ENCODE peak calls at places on chromosomes 2 and 18, in nine cellular contexts. A is testis, X is colonic mucosa, V is PC-3, S is mesenchymal stem cell, I is ovary, N is hepatocyte, W is Panc1, C is mammary epithelial cell. E is an unnamed sample.

GRCh38 chr18:45957100-45957499 is 10.0 kb downstream of the EPG5 start:
- DNase-seq in A (no peak), V (no peak), N (no peak), I (no peak), S (no peak), X (no peak), W (no peak), C (no peak), E (no peak)

GRCh38 chr2:3101016-3101703 is 276.5 kb downstream of the EIPR1 start:
- DNase-seq in C (no peak), W (no peak), I (no peak), V (no peak), X (no peak), A (no peak), S (no peak), N (no peak), E (no peak)

GRCh38 chr2:196823750-196824149 is 14.6 kb upstream of the C2orf66 start:
- DNase-seq in N (peak), C (peak), W (peak), I (no peak), A (no peak), S (peak), V (peak), X (no peak), E (no peak)

GRCh38 chr2:237922641-237923361 is 44.0 kb upstream of the UBE2F start:
- DNase-seq in I (no peak), N (peak), W (no peak), S (no peak), X (no peak), V (peak), A (no peak), C (peak), E (peak)

GRCh38 chr2:16813593-16813992 is 148.0 kb upstream of the CYRIA start:
- DNase-seq in A (no peak), X (no peak), I (no peak), N (no peak), V (no peak), S (no peak), W (no peak), C (no peak), E (no peak)

GRCh38 chr2:216082805-216083204 is 1.1 kb downstream of the TMEM169 start:
- DNase-seq in N (no peak), I (no peak), W (no peak), A (no peak), V (no peak), X (no peak), S (no peak), C (no peak), E (no peak)

GRCh38 chr2:46679761-46680160 is 200.4 kb downstream of the TMEM247 start:
- DNase-seq in N (no peak), S (no peak), X (no peak), V (no peak), I (no peak), C (no peak), A (no peak), W (no peak), E (no peak)

GRCh38 chr2:232420463-232421188 is 14.0 kb downstream of the ALPG start:
- DNase-seq in W (no peak), C (peak), X (peak), S (peak), A (no peak), I (no peak), V (peak), N (peak), E (no peak)

DNA sequence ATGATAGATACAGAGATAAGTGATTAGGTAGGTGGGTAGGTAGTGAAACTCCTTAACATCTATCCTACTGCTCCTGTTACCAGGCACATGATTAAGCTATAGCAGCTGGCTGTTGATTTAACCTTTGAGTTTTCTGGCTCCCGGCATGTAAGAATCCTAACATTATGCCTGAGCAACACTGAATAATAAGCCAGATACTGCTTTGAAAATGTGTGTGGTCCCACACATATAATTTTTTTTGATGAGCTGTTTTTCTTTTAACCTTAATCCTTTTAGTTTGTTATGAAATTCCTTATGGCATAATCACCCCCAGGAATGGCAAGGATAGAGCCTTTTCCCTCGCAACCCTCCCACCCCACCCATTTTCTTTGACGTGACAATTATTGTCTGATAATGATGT is 104.2 kb upstream of the NEUROD1 start:
- DNase-seq in X (no peak), A (no peak), I (no peak), W (no peak), S (peak), C (peak), V (peak), N (no peak), E (no peak)
- H3K27ac ChIP-seq in X (peak), A (no peak), I (no peak), W (peak), S (peak), C (peak), V (peak), N (peak), E (peak)

DNA sequence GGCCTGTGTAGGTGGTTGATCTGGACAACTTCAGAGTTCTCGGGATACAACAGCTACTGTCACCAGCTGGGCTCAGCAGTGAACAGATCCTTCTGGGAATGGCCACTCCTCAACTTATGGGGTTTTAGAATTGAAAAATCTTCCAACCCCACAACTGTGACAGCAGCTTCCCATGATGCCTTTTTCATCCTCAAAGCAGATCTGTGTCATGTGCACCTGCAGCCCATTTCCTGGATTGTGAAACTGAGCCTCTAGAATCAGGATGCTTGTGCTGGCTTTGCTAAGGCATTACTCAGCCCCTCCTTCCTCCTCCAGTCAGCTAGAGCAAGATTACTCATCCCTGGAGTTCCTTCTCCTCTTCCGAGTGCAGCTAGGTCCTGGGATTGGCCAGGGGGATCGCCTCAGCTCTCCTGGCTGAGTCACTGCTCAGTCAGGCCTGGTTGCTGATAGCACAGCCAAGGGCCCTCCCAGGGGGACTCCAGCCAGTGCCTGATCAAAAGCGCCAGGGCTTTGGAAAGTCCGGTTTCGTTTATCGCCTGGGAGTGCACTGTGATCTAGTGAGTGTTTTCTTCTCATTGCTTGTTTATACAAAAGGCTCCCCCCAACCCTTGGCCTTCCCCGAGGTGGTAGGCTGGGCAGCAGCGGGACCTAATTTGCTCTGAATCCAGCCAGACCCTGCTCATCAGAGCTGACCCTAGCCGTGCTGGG is 2.4 kb upstream of the LPIN1 start:
- DNase-seq in W (peak), V (peak), X (peak), A (peak), N (peak), C (peak), S (peak), I (peak), E (peak)
- H3K27ac ChIP-seq in W (peak), V (peak), X (peak), A (peak), N (peak), C (peak), S (peak), I (peak), E (peak)

GRCh38 chr2:202118168-202118567 is 45.1 kb downstream of the KIAA2012 start:
- DNase-seq in C (no peak), N (no peak), X (no peak), I (no peak), V (no peak), S (no peak), W (no peak), A (no peak), E (no peak)

GRCh38 chr2:202114798-202115197 is 41.7 kb downstream of the KIAA2012 start:
- DNase-seq in I (no peak), X (no peak), W (no peak), A (no peak), V (no peak), C (no peak), N (no peak), S (peak), E (no peak)

GRCh38 chr2:202116686-202117085 is 43.6 kb downstream of the KIAA2012 start:
- DNase-seq in S (no peak), A (no peak), X (no peak), C (no peak), N (no peak), V (no peak), W (no peak), I (no peak), E (no peak)

GRCh38 chr2:202113571-202114142 is 40.6 kb downstream of the KIAA2012 start:
- DNase-seq in A (no peak), C (peak), N (no peak), X (no peak), W (no peak), S (no peak), I (no peak), V (peak), E (no peak)

GRCh38 chr2:202115385-202116060 is 42.5 kb downstream of the KIAA2012 start:
- DNase-seq in W (no peak), S (peak), I (no peak), V (peak), A (no peak), X (no peak), N (no peak), C (peak), E (no peak)
- H3K27ac ChIP-seq in W (no peak), S (peak), I (no peak), V (peak), A (no peak), X (peak), N (peak), C (no peak), E (no peak)

GRCh38 chr2:227661019-227661726 is 5.4 kb upstream of the SCYGR5 start:
- DNase-seq in S (no peak), A (no peak), C (no peak), V (no peak), X (no peak), N (peak), W (no peak), I (no peak), E (no peak)

GRCh38 chr2:227655454-227655853 is 11.2 kb upstream of the SCYGR5 start:
- DNase-seq in S (peak), V (peak), X (no peak), C (peak), I (no peak), W (peak), N (peak), A (no peak), E (peak)

GRCh38 chr2:227661827-227662226 is 4.8 kb upstream of the SCYGR5 start:
- DNase-seq in S (no peak), X (no peak), A (no peak), I (no peak), C (no peak), N (no peak), V (no peak), W (no peak), E (no peak)

GRCh38 chr2:227653419-227653818 is 13.2 kb upstream of the SCYGR5 start:
- DNase-seq in N (peak), X (no peak), C (peak), I (no peak), V (no peak), W (no peak), S (peak), A (no peak), E (no peak)

DNA sequence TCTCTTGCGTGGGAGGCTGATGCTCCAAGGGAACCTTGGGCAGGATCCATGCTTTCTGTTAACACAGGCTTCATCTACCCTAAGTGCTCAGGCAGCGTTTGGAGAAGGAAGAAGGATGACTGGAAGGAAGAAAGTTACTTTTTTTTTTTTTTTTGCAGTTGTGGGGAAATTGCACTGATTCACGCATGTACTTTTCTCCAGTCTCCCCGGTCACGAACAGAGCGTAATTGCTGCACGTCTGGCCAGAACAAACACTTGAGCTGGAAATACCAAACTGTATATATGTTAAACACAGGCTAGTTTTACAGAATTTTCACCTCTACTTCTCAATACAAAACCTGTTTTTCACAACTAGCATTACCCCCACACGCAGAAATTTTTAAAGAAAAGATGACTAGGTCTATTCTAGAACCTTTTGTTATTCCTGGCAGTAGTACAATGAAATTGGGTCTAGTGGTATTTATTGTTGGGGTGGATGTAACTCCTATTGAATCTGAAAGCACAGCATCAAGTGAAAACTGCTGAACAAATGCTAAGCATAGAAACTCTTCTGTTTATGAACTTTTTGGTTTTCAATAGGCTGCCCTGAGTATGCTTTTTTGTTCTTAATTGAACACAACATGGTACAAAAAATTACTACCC is 9.3 kb upstream of the SCYGR5 start:
- DNase-seq in V (no peak), W (no peak), I (no peak), C (no peak), X (no peak), N (peak), S (peak), A (no peak), E (no peak)
- H3K27ac ChIP-seq in V (no peak), W (no peak), I (no peak), C (no peak), X (no peak), N (peak), S (no peak), A (no peak), E (no peak)

GRCh38 chr2:33077316-33077715 is 130.6 kb downstream of the LTBP1 start:
- DNase-seq in V (no peak), N (no peak), A (no peak), I (no peak), X (no peak), C (no peak), W (no peak), S (no peak), E (no peak)
- H3K27ac ChIP-seq in V (no peak), N (no peak), A (no peak), I (no peak), X (no peak), C (no peak), W (no peak), S (no peak), E (no peak)

DNA sequence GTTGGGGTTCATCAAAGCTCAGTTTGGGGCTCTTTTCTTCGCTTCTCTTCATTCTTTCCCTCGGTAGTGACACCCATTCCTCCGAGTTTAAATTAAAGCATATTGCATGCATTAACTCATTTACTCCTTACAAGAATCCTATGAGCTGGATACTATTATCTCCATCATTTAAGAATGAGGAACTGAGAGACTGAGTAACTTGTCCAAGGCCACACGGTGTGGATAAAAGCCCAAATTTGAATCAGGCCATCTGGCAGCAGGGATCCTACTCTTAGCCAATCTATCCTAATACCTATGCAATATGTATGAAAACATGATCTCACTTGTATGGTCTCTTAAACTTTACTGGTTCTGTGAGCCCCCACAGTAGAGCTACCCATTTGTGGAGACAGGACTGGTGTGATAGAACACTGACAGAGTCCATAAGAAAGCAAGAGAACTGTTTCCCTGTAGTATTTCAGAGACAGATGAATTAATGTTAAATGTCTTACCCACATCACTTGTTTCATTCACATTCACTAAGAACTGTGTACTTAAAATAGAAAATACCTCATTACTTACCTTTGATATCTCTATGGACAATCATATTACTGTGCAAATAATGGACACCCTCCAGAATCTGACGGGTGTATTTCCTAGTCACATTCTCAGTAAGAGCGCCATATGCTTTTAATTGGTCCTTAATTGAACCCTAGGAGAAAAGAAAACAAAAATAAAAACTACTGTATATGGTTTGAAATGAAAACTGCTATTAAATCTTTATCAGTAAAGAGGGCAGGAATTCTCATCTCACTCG is 20.4 kb upstream of the ERCC3 start:
- DNase-seq in I (no peak), C (no peak), V (no peak), W (no peak), X (no peak), N (no peak), S (no peak), A (no peak), E (no peak)
- H3K27ac ChIP-seq in I (no peak), C (no peak), V (peak), W (no peak), X (no peak), N (no peak), S (no peak), A (no peak), E (no peak)

GRCh38 chr2:43011142-43011491 is 215.3 kb downstream of the ZFP36L2 start:
- DNase-seq in C (no peak), N (no peak), A (no peak), V (no peak), X (peak), I (no peak), S (no peak), W (no peak), E (no peak)

GRCh38 chr2:43009448-43009847 is 217.0 kb downstream of the ZFP36L2 start:
- DNase-seq in A (no peak), V (no peak), N (no peak), I (no peak), X (no peak), W (no peak), S (no peak), C (no peak), E (no peak)

GRCh38 chr2:43012966-43013365 is 213.4 kb downstream of the ZFP36L2 start:
- DNase-seq in A (no peak), V (no peak), X (no peak), W (no peak), S (no peak), C (no peak), I (no peak), N (no peak), E (no peak)

GRCh38 chr2:43008388-43008787 is 216.0 kb upstream of the HAAO start:
- DNase-seq in C (no peak), N (no peak), V (no peak), I (peak), W (no peak), S (no peak), A (no peak), X (no peak), E (no peak)

GRCh38 chr2:43010428-43011141 is 215.8 kb downstream of the ZFP36L2 start:
- DNase-seq in S (no peak), C (peak), V (peak), W (no peak), N (no peak), X (peak), A (no peak), I (no peak), E (no peak)
- H3K27ac ChIP-seq in S (no peak), C (peak), V (peak), W (no peak), N (peak), X (no peak), A (no peak), I (no peak), E (peak)

GRCh38 chr2:40244251-40245010 is 207.5 kb downstream of the SLC8A1 start:
- DNase-seq in W (peak), A (peak), C (peak), I (peak), N (peak), V (peak), X (peak), S (peak), E (no peak)
- H3K27ac ChIP-seq in W (no peak), A (no peak), C (no peak), I (no peak), N (no peak), V (no peak), X (no peak), S (peak), E (no peak)